ENCODE peak calls at places on chromosomes 3 and 15, in ten cellular contexts. D, U, Y, J, W, E, R, O, P and V are unnamed samples.

GRCh38 chr3:15755181-15755580 is 42.6 kb downstream of the ANKRD28 start:
- DNase-seq in D (peak; percentile 51), U (no peak), Y (no peak), J (no peak), W (no peak), E (no peak), R (no peak), O (no peak), P (no peak), V (no peak)

GRCh38 chr3:112407214-112407887 is 74.4 kb downstream of the CD200 start:
- DNase-seq in D (no peak), U (no peak), Y (no peak), J (no peak), W (no peak), E (no peak), R (no peak), O (no peak), P (no peak), V (no peak)

GRCh38 chr3:72446406-72447058 is 401.7 kb downstream of the SHQ1 start:
- DNase-seq in D (peak; percentile 33), U (no peak), Y (no peak), J (no peak), W (no peak), E (no peak), R (peak; percentile 25), O (peak; percentile 58), P (peak; percentile 42), V (peak; percentile 19)

GRCh38 chr15:38941399-38941953 is 376.9 kb upstream of the RASGRP1 start:
- DNase-seq in D (no peak), U (no peak), Y (no peak), J (no peak), W (no peak), E (no peak), R (peak; percentile 40), O (no peak), P (no peak), V (no peak)

GRCh38 chr3:53213276-53213675 is 42.5 kb downstream of the TKT start:
- DNase-seq in D (no peak), U (no peak), Y (no peak), J (peak; percentile 12), W (no peak), E (no peak), R (no peak), O (no peak), P (no peak), V (no peak)

GRCh38 chr3:18655827-18656226 is 230.7 kb upstream of the SATB1 start:
- DNase-seq in D (no peak), U (no peak), Y (no peak), J (no peak), W (no peak), E (no peak), R (no peak), O (no peak), P (no peak), V (no peak)

GRCh38 chr15:94231728-94232086 is 346 bp downstream of the MCTP2 start:
- DNase-seq in D (no peak), U (no peak), Y (no peak), J (no peak), W (no peak), E (peak; percentile 31), R (no peak), O (no peak), P (no peak), V (no peak)

GRCh38 chr15:77066961-77067690 is 3.8 kb downstream of the TSPAN3 start:
- DNase-seq in D (no peak), U (no peak), Y (no peak), J (no peak), W (no peak), E (no peak), R (no peak), O (no peak), P (no peak), V (no peak)

GRCh38 chr15:20340331-20340811 is 201.2 kb downstream of the GOLGA6L6 start:
- DNase-seq in D (no peak), U (peak; percentile 83), Y (peak; percentile 66), J (peak; percentile 91), W (peak; percentile 80), E (no peak), R (no peak), O (peak; percentile 71), P (no peak), V (peak; percentile 37)

GRCh38 chr15:49282366-49282765 is 112.3 kb downstream of the GALK2 start:
- DNase-seq in D (peak; percentile 34), U (no peak), Y (no peak), J (no peak), W (no peak), E (no peak), R (peak; percentile 97), O (no peak), P (no peak), V (no peak)

GRCh38 chr15:74821091-74821789 is 5.2 kb upstream of the CPLX3 start:
- DNase-seq in D (no peak), U (no peak), Y (no peak), J (no peak), W (no peak), E (no peak), R (no peak), O (no peak), P (no peak), V (no peak)

GRCh38 chr3:101972430-101973162 is 123.3 kb downstream of the NFKBIZ start:
- DNase-seq in D (no peak), U (no peak), Y (no peak), J (no peak), W (no peak), E (no peak), R (no peak), O (no peak), P (no peak), V (no peak)

GRCh38 chr3:67094769-67095168 is 96.7 kb downstream of the KBTBD8 start:
- DNase-seq in D (peak; percentile 28), U (no peak), Y (no peak), J (no peak), W (no peak), E (no peak), R (no peak), O (no peak), P (no peak), V (no peak)

GRCh38 chr15:66019377-66019776 is 150.1 kb downstream of the RAB11A start:
- DNase-seq in D (no peak), U (no peak), Y (no peak), J (no peak), W (no peak), E (no peak), R (no peak), O (no peak), P (no peak), V (no peak)

GRCh38 chr3:143865302-143865701 is 17.0 kb upstream of the SLC9A9 start:
- DNase-seq in D (peak; percentile 65), U (no peak), Y (no peak), J (no peak), W (no peak), E (no peak), R (no peak), O (no peak), P (no peak), V (no peak)

GRCh38 chr3:42085641-42086376 is 5.3 kb upstream of the TRAK1 start:
- DNase-seq in D (no peak), U (no peak), Y (no peak), J (no peak), W (no peak), E (no peak), R (no peak), O (no peak), P (no peak), V (no peak)
- H3K9me3 ChIP-seq in D (no peaks in the 10 kb centered on the region), U (no peaks in the 10 kb centered on the region), Y (no peaks in the 10 kb centered on the region), J (no peaks in the 10 kb centered on the region), W (no peaks in the 10 kb centered on the region), E (no peaks in the 10 kb centered on the region), R (no peaks in the 10 kb centered on the region), O (no peaks in the 10 kb centered on the region), P (no peaks in the 10 kb centered on the region), V (no peaks in the 10 kb centered on the region)

GRCh38 chr15:62945063-62945462 is 97.5 kb upstream of the TPM1 start:
- DNase-seq in D (no peak), U (no peak), Y (no peak), J (no peak), W (no peak), E (no peak), R (no peak), O (no peak), P (no peak), V (no peak)

GRCh38 chr15:62942411-62942810 is 100.1 kb upstream of the TPM1 start:
- DNase-seq in D (no peak), U (no peak), Y (no peak), J (no peak), W (no peak), E (no peak), R (no peak), O (no peak), P (no peak), V (no peak)

GRCh38 chr15:62951481-62951880 is 91.1 kb upstream of the TPM1 start:
- DNase-seq in D (no peak), U (no peak), Y (no peak), J (no peak), W (no peak), E (no peak), R (no peak), O (no peak), P (no peak), V (no peak)

GRCh38 chr15:62950455-62950854 is 92.1 kb upstream of the TPM1 start:
- DNase-seq in D (no peak), U (no peak), Y (no peak), J (no peak), W (no peak), E (no peak), R (no peak), O (no peak), P (no peak), V (no peak)

GRCh38 chr15:62946940-62947339 is 95.6 kb upstream of the TPM1 start:
- DNase-seq in D (no peak), U (no peak), Y (no peak), J (no peak), W (no peak), E (no peak), R (no peak), O (no peak), P (no peak), V (no peak)
- H3K9me3 ChIP-seq in D (no peaks in the 10 kb centered on the region), U (no peaks in the 10 kb centered on the region), Y (no peaks in the 10 kb centered on the region), J (no peaks in the 10 kb centered on the region), W (no peaks in the 10 kb centered on the region), E (no peaks in the 10 kb centered on the region), R (no peaks in the 10 kb centered on the region), O (no peaks in the 10 kb centered on the region), P (no peaks in the 10 kb centered on the region), V (no peaks in the 10 kb centered on the region)

DNA sequence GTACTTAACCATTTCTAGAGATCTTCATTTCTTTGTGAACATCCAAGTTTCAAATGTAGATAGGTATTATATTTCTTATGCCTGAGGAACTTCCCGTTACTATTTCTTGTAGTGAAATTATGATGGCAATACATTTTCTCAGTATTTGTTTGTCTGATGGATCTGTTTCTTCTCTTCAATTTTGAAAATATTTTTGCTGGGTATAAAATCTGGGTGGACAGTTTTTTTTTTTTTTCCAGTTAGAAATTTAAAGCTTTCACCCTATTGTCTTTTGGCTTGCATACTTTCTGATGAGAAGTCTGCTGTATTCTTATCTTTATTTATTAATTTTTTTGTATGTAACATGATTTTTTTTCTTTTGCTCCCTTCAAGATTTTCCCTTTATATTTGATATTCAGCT is 175.8 kb downstream of the SV2B start:
- DNase-seq in D (no peak), U (no peak), Y (no peak), J (no peak), W (no peak), E (no peak), R (no peak), O (no peak), P (no peak), V (no peak)
- H3K9me3 ChIP-seq in D (no peaks in the 10 kb centered on the region), U (no peaks in the 10 kb centered on the region), Y (no peaks in the 10 kb centered on the region), J (no peaks in the 10 kb centered on the region), W (no peaks in the 10 kb centered on the region), E (no peaks in the 10 kb centered on the region), R (no peaks in the 10 kb centered on the region), O (no peaks in the 10 kb centered on the region), P (peaks cover 2% of the 10 kb centered on the region), V (no peaks in the 10 kb centered on the region)

GRCh38 chr3:76585794-76586392 is 454.0 kb upstream of the ROBO2 start:
- DNase-seq in D (peak; percentile 44), U (no peak), Y (no peak), J (no peak), W (no peak), E (no peak), R (no peak), O (no peak), P (no peak), V (no peak)
- H3K9me3 ChIP-seq in D (no peaks in the 10 kb centered on the region), U (no peaks in the 10 kb centered on the region), Y (no peaks in the 10 kb centered on the region), J (no peaks in the 10 kb centered on the region), W (no peaks in the 10 kb centered on the region), E (no peaks in the 10 kb centered on the region), R (no peaks in the 10 kb centered on the region), O (no peaks in the 10 kb centered on the region), P (no peaks in the 10 kb centered on the region), V (no peaks in the 10 kb centered on the region)